ENCODE peak calls at places on chromosomes 16 and 17, in six cellular contexts. I, P, D, C, F and W are unnamed samples.

GRCh38 chr17:78000351-78000750 is 41.8 kb downstream of the TNRC6C start:
- DNase-seq in F (no peak), C (no peak), I (no peak), D (no peak), P (no peak), W (no peak)

GRCh38 chr17:38464251-38464722 is 36.0 kb downstream of the ARHGAP23 start:
- DNase-seq in F (no peak), C (peak; percentile 87), P (peak; percentile 87), D (peak; percentile 45), I (no peak), W (no peak)

GRCh38 chr17:4326608-4327007 is 39.9 kb downstream of the UBE2G1 start:
- DNase-seq in D (no peak), C (no peak), P (no peak), I (no peak), F (no peak), W (no peak)

GRCh38 chr17:49862781-49863331 is 15.0 kb upstream of the TAC4 start:
- DNase-seq in F (peak; percentile 21), I (no peak), P (no peak), C (no peak), D (no peak), W (no peak)

GRCh38 chr16:89097528-89097846 is 3.8 kb downstream of the ACSF3 start:
- DNase-seq in F (no peak), D (no peak), I (no peak), P (no peak), C (no peak), W (no peak)

GRCh38 chr17:77325826-77326581 is 185.2 kb downstream of the SEC14L1 start:
- DNase-seq in D (no peak), F (peak; percentile 9), C (no peak), P (no peak), I (no peak), W (no peak)

GRCh38 chr16:20181386-20181785 is 107.7 kb upstream of the GPR139 start:
- DNase-seq in P (no peak), I (no peak), C (no peak), F (no peak), D (no peak), W (no peak)

GRCh38 chr16:72833969-72834368 is 214.0 kb downstream of the ZFHX3 start:
- DNase-seq in F (no peak), P (no peak), I (no peak), D (no peak), C (no peak), W (no peak)

GRCh38 chr17:48307814-48308411 is 122.1 kb downstream of the SKAP1 start:
- DNase-seq in D (peak; percentile 16), I (peak; percentile 32), C (no peak), F (peak; percentile 74), P (peak; percentile 54), W (peak; percentile 6)

GRCh38 chr17:29212681-29213121 is 32.5 kb upstream of the MYO18A start:
- DNase-seq in D (no peak), C (no peak), I (no peak), P (no peak), F (no peak), W (no peak)

GRCh38 chr17:2025220-2025621 is at the start of gene RTN4RL1:
- DNase-seq in C (peak; percentile 86), D (peak; percentile 46), F (peak; percentile 61), I (no peak), P (peak; percentile 88), W (peak; percentile 54)

GRCh38 chr16:35252356-35252936 is 1793.0 kb downstream of the TP53TG3F start:
- DNase-seq in C (no peak), D (no peak), I (no peak), F (no peak), P (no peak), W (no peak)

GRCh38 chr16:54175552-54176375 is 110.8 kb downstream of the IRX3 start:
- DNase-seq in F (no peak), I (no peak), C (no peak), D (no peak), P (no peak), W (no peak)

GRCh38 chr16:4693956-4694663 is 748 bp downstream of the NUDT16L1 start:
- DNase-seq in I (peak; percentile 8), P (peak; percentile 84), D (no peak), F (peak; percentile 76), C (peak; percentile 73), W (peak; percentile 46)

GRCh38 chr17:44807817-44808155 is 22.3 kb downstream of the GJC1 start:
- DNase-seq in P (no peak), I (no peak), D (no peak), C (no peak), F (no peak), W (no peak)

GRCh38 chr16:66395806-66396555 is 29.5 kb downstream of the CDH5 start:
- DNase-seq in P (no peak), C (no peak), D (no peak), I (no peak), F (no peak), W (no peak)

GRCh38 chr17:78883090-78883532 is 19.9 kb downstream of the CEP295NL start:
- DNase-seq in C (peak; percentile 89), F (peak; percentile 86), P (peak; percentile 87), D (peak; percentile 76), I (no peak), W (no peak)

GRCh38 chr16:1971678-1972489 is at the start of gene TBL3:
- DNase-seq in F (peak; percentile 96), C (peak; percentile 97), D (peak; percentile 85), I (peak; percentile 83), P (peak; percentile 98), W (peak; percentile 94)

GRCh38 chr17:6591599-6592158 is 35.3 kb upstream of the PITPNM3 start:
- DNase-seq in I (peak; percentile 63), P (no peak), D (no peak), C (no peak), F (no peak), W (no peak)

GRCh38 chr17:73068322-73069153 is 23.9 kb downstream of the SLC39A11 start:
- DNase-seq in F (peak; percentile 83), D (no peak), I (peak; percentile 76), C (no peak), P (no peak), W (no peak)

GRCh38 chr17:35766903-35767510 is 6.3 kb downstream of the C17orf50 start:
- DNase-seq in I (no peak), P (no peak), F (peak; percentile 59), D (peak; percentile 54), C (no peak), W (no peak)

GRCh38 chr16:12260647-12261262 is 284.2 kb downstream of the SNX29 start:
- DNase-seq in I (peak; percentile 55), D (no peak), P (peak; percentile 76), F (peak; percentile 76), C (no peak), W (no peak)

GRCh38 chr17:72079700-72080099 is 41.1 kb upstream of the SOX9 start:
- DNase-seq in F (no peak), D (no peak), I (no peak), P (no peak), C (no peak), W (no peak)

GRCh38 chr17:81821603-81822311 is 11.3 kb downstream of the MCRIP1 start:
- DNase-seq in I (no peak), C (peak; percentile 95), D (peak; percentile 41), P (peak; percentile 93), F (peak; percentile 85), W (no peak)
- H3K27ac ChIP-seq in I (no peak overlapping the region), C (peak overlapping the region; percentile 89), D (peak overlapping the region; percentile 11), P (peak overlapping the region; percentile 55), F (peak overlapping the region; percentile 85), W (no peak overlapping the region)

GRCh38 chr16:8590161-8590688 is at the start of gene TMEM114:
- DNase-seq in I (no peak), P (no peak), F (no peak), D (no peak), C (no peak), W (no peak)

GRCh38 chr16:8590811-8591210 is 500 bp upstream of the TMEM114 start:
- DNase-seq in P (no peak), F (no peak), D (no peak), C (no peak), I (no peak), W (no peak)

GRCh38 chr16:8589293-8590160 is 784 bp downstream of the TMEM114 start:
- DNase-seq in I (no peak), F (no peak), D (no peak), P (no peak), C (no peak), W (no peak)

GRCh38 chr16:8588703-8589292 is 1.5 kb downstream of the TMEM114 start:
- DNase-seq in D (no peak), I (no peak), C (no peak), F (no peak), P (no peak), W (no peak)

GRCh38 chr16:8591451-8591850 is 1.1 kb upstream of the TMEM114 start:
- DNase-seq in P (no peak), F (no peak), D (no peak), C (no peak), I (no peak), W (no peak)
- H3K27me3 ChIP-seq in P (no peaks in the 10 kb centered on the region), F (peaks cover 53% of the 10 kb centered on the region), D (peaks cover 55% of the 10 kb centered on the region), C (peaks cover 57% of the 10 kb centered on the region), I (peaks cover 27% of the 10 kb centered on the region), W (peaks cover 11% of the 10 kb centered on the region)

GRCh38 chr17:66649818-66650489 is 185.0 kb upstream of the CACNG5 start:
- DNase-seq in C (no peak), F (no peak), D (no peak), P (no peak), I (no peak), W (no peak)

GRCh38 chr17:66647391-66647983 is 187.4 kb upstream of the CACNG5 start:
- DNase-seq in C (no peak), P (no peak), I (no peak), D (no peak), F (peak; percentile 13), W (no peak)

GRCh38 chr17:66645259-66645658 is 189.7 kb upstream of the CACNG5 start:
- DNase-seq in C (no peak), F (no peak), P (no peak), I (no peak), D (no peak), W (no peak)

GRCh38 chr17:66638707-66639479 is 196.0 kb upstream of the CACNG5 start:
- DNase-seq in D (no peak), I (no peak), F (no peak), P (no peak), C (no peak), W (no peak)

GRCh38 chr17:66644311-66644710 is 190.6 kb upstream of the CACNG5 start:
- DNase-seq in P (no peak), C (no peak), I (peak; percentile 20), D (no peak), F (no peak), W (no peak)
- H3K27ac ChIP-seq in P (no peak overlapping the region), C (no peak overlapping the region), I (peak overlapping the region; percentile 39), D (peak overlapping the region; percentile 67), F (no peak overlapping the region), W (no peak overlapping the region)

GRCh38 chr17:36814958-36815357 is 122.3 kb upstream of the LHX1 start:
- DNase-seq in F (no peak), D (no peak), C (no peak), P (no peak), I (no peak), W (no peak)
- H3K27me3 ChIP-seq in F (peaks cover 61% of the 10 kb centered on the region), D (peaks cover 86% of the 10 kb centered on the region), C (peaks cover 58% of the 10 kb centered on the region), P (no peaks in the 10 kb centered on the region), I (peaks cover 41% of the 10 kb centered on the region), W (peaks cover 12% of the 10 kb centered on the region)

GRCh38 chr17:34400301-34400931 is 37.4 kb upstream of the CCL1 start:
- DNase-seq in P (no peak), I (no peak), F (no peak), C (no peak), D (no peak), W (no peak)
- H3K27ac ChIP-seq in P (no peak overlapping the region), I (no peak overlapping the region), F (no peak overlapping the region), C (no peak overlapping the region), D (no peak overlapping the region), W (no peak overlapping the region)